ENCODE peak calls at places on chromosomes 12 and 14, in five cellular contexts. F, K, N, T and M are unnamed samples.

GRCh38 chr12:76489737-76490136 is 69.8 kb downstream of the OSBPL8 start:
- DNase-seq in F (no peak), K (peak), N (no peak), T (no peak), M (no peak)

GRCh38 chr12:57940052-57940914 is 1.1 kb upstream of the ATP23 start:
- DNase-seq in F (no peak), K (no peak), N (no peak), T (peak), M (no peak)

GRCh38 chr12:98741615-98742265 is 96.7 kb downstream of the APAF1 start:
- DNase-seq in F (no peak), K (peak), N (no peak), T (no peak), M (no peak)

GRCh38 chr12:44227601-44228000 is 391.7 kb downstream of the TMEM117 start:
- DNase-seq in F (no peak), K (no peak), N (no peak), T (no peak), M (no peak)

GRCh38 chr12:64883264-64884163 is 59.1 kb downstream of the TBC1D30 start:
- DNase-seq in F (no peak), K (no peak), N (peak), T (no peak), M (no peak)

GRCh38 chr14:69685217-69685616 is 73.8 kb downstream of the SUSD6 start:
- DNase-seq in F (no peak), K (no peak), N (no peak), T (peak), M (no peak)

GRCh38 chr12:4270016-4270669 is 3.4 kb upstream of the CCND2 start:
- DNase-seq in F (peak), K (no peak), N (peak), T (no peak), M (peak)

GRCh38 chr14:93012516-93013367 is 89.8 kb downstream of the CHGA start:
- DNase-seq in F (no peak), K (peak), N (no peak), T (no peak), M (no peak)

GRCh38 chr14:68365228-68365627 is 427.6 kb downstream of the ZFP36L1 start:
- DNase-seq in F (no peak), K (peak), N (no peak), T (no peak), M (no peak)

GRCh38 chr14:89669209-89669608 is 252.2 kb upstream of the FOXN3 start:
- DNase-seq in F (no peak), K (no peak), N (no peak), T (no peak), M (no peak)

GRCh38 chr12:67919406-67919805 is 69.8 kb upstream of the IFNG-AS1 start:
- DNase-seq in F (no peak), K (peak), N (no peak), T (no peak), M (no peak)

GRCh38 chr12:25384954-25385216 is 134.2 kb upstream of the KRAS start:
- DNase-seq in F (no peak), K (no peak), N (no peak), T (no peak), M (no peak)

GRCh38 chr12:5497329-5498058 is 65.6 kb downstream of the NTF3 start:
- DNase-seq in F (no peak), K (peak), N (no peak), T (no peak), M (no peak)